ENCODE peak calls at places on chromosomes 16 and 17, in five cellular contexts. T is HepG2, N is K562, C is HCT116, A is GM12878. W is an unnamed sample.

GRCh38 chr17:42284566-42284965 is 3.7 kb upstream of the STAT5A start:
- DNase-seq in T (no peak), N (no peak), C (no peak), A (no peak), W (no peak)

GRCh38 chr17:48972749-48973097 is 4.3 kb upstream of the GIP start:
- DNase-seq in T (no peak), N (no peak), C (no peak), A (no peak), W (no peak)

GRCh38 chr16:86325360-86325759 is 185.0 kb upstream of the FOXF1 start:
- DNase-seq in T (no peak), N (no peak), C (no peak), A (no peak), W (no peak)

GRCh38 chr17:4827399-4827798 is 5.7 kb upstream of the MINK1 start:
- DNase-seq in T (no peak), N (no peak), C (no peak), A (no peak), W (no peak)

GRCh38 chr17:13143001-13143400 is 125.2 kb upstream of the ELAC2 start:
- DNase-seq in T (no peak), N (no peak), C (no peak), A (no peak), W (no peak)

GRCh38 chr16:80837421-80838263 is 33.2 kb upstream of the CDYL2 start:
- DNase-seq in T (no peak), N (no peak), C (no peak), A (no peak), W (no peak)

GRCh38 chr16:5025171-5025632 is 8.5 kb downstream of the NAGPA start:
- DNase-seq in T (no peak), N (no peak), C (no peak), A (no peak), W (no peak)

GRCh38 chr17:68458260-68459029 is 1.1 kb upstream of the WIPI1 start:
- DNase-seq in T (no peak), N (no peak), C (no peak), A (no peak), W (no peak)

GRCh38 chr16:11151156-11151904 is 104.7 kb downstream of the SOCS1 start:
- DNase-seq in T (no peak), N (no peak), C (no peak), A (no peak), W (peak; percentile 64)

GRCh38 chr17:32341141-32341856 is 674 bp downstream of the C17orf75 start:
- DNase-seq in T (peak; percentile 58), N (peak; percentile 26), C (no peak), A (no peak), W (peak; percentile 58)

GRCh38 chr17:73423806-73424205 is 112.0 kb upstream of the CDC42EP4 start:
- DNase-seq in T (no peak), N (no peak), C (no peak), A (no peak), W (no peak)

GRCh38 chr17:81840826-81841778 is 6.3 kb upstream of the PPP1R27 start:
- DNase-seq in T (no peak), N (no peak), C (no peak), A (no peak), W (no peak)

GRCh38 chr17:10733666-10734065 is 3.8 kb upstream of the TMEM220 start:
- DNase-seq in T (no peak), N (no peak), C (no peak), A (no peak), W (no peak)

GRCh38 chr17:71494045-71494444 is 626.8 kb upstream of the SOX9 start:
- DNase-seq in T (no peak), N (no peak), C (no peak), A (no peak), W (no peak)

GRCh38 chr16:4273858-4274291 is 1.1 kb upstream of the TFAP4 start:
- DNase-seq in T (peak; percentile 32), N (no peak), C (peak; percentile 51), A (no peak), W (peak; percentile 77)

GRCh38 chr17:34241062-34241461 is 14.0 kb upstream of the CCL2 start:
- DNase-seq in T (no peak), N (no peak), C (no peak), A (no peak), W (peak; percentile 34)

GRCh38 chr16:87564524-87564778 is 37.9 kb upstream of the JPH3 start:
- DNase-seq in T (no peak), N (no peak), C (no peak), A (no peak), W (no peak)

GRCh38 chr17:27360507-27360906 is 66.6 kb downstream of the WSB1 start:
- DNase-seq in T (no peak), N (no peak), C (no peak), A (no peak), W (no peak)

GRCh38 chr17:37844158-37844976 is 79.8 kb upstream of the TBC1D3K start:
- DNase-seq in T (peak; percentile 56), N (peak; percentile 84), C (peak; percentile 48), A (no peak), W (peak; percentile 37)

GRCh38 chr16:75244844-75245758 is 6.3 kb downstream of the BCAR1 start:
- DNase-seq in T (peak; percentile 99), N (no peak), C (no peak), A (no peak), W (peak; percentile 82)

GRCh38 chr17:40427002-40427491 is 9.4 kb upstream of the TOP2A start:
- DNase-seq in T (no peak), N (no peak), C (no peak), A (no peak), W (no peak)

GRCh38 chr17:21240375-21241055 is 12.7 kb downstream of the NATD1 start:
- DNase-seq in T (no peak), N (no peak), C (no peak), A (no peak), W (no peak)

GRCh38 chr17:75646626-75646968 is 13.4 kb downstream of the SMIM5 start:
- DNase-seq in T (no peak), N (no peak), C (no peak), A (no peak), W (no peak)

GRCh38 chr16:56600398-56600999 is 7.9 kb upstream of the MT2A start:
- DNase-seq in T (peak; percentile 59), N (peak; percentile 55), C (peak; percentile 55), A (no peak), W (peak; percentile 72)

GRCh38 chr16:72224260-72224768 is 52.4 kb upstream of the PMFBP1 start:
- DNase-seq in T (peak; percentile 82), N (no peak), C (no peak), A (no peak), W (no peak)

GRCh38 chr17:27407916-27408846 is 48.1 kb upstream of the KSR1 start:
- DNase-seq in T (peak; percentile 9), N (no peak), C (peak; percentile 7), A (no peak), W (no peak)

GRCh38 chr16:85570213-85570734 is 42.8 kb upstream of the GSE1 start:
- DNase-seq in T (no peak), N (no peak), C (peak; percentile 56), A (no peak), W (no peak)

GRCh38 chr17:28372203-28372944 is 880 bp downstream of the SARM1 start:
- DNase-seq in T (no peak), N (no peak), C (no peak), A (no peak), W (peak; percentile 67)

GRCh38 chr16:29665294-29666077 is 2.4 kb downstream of the SPN start:
- DNase-seq in T (no peak), N (peak; percentile 35), C (no peak), A (no peak), W (no peak)

GRCh38 chr16:48172682-48173081 is 16.9 kb upstream of the ABCC12 start:
- DNase-seq in T (peak; percentile 53), N (no peak), C (no peak), A (no peak), W (no peak)

GRCh38 chr16:48168089-48168488 is 12.3 kb upstream of the ABCC12 start:
- DNase-seq in T (no peak), N (no peak), C (no peak), A (no peak), W (no peak)

GRCh38 chr16:48169896-48170295 is 14.1 kb upstream of the ABCC12 start:
- DNase-seq in T (no peak), N (no peak), C (no peak), A (no peak), W (no peak)

GRCh38 chr16:48176635-48177408 is 21.0 kb upstream of the ABCC12 start:
- DNase-seq in T (peak; percentile 47), N (no peak), C (no peak), A (no peak), W (no peak)

GRCh38 chr16:48173877-48174276 is 18.1 kb upstream of the ABCC12 start:
- DNase-seq in T (no peak), N (no peak), C (no peak), A (no peak), W (no peak)
- TF ChIP-seq ZBTB33 in T (no peak), N (no peak), C (no peak), A (no peak), W (no peak)

GRCh38 chr17:7237266-7237760 is 1.9 kb downstream of the PHF23 start:
- DNase-seq in T (no peak), N (no peak), C (no peak), A (no peak), W (no peak)
- H3K9ac ChIP-seq in T (peak overlapping the region; percentile 96), N (peak overlapping the region; percentile 98), C (peak overlapping the region; percentile 100), A (peak overlapping the region; percentile 70), W (peak overlapping the region; percentile 81)

GRCh38 chr17:57109393-57110151 is 24.5 kb downstream of the AKAP1 start:
- DNase-seq in T (no peak), N (no peak), C (no peak), A (no peak), W (no peak)

GRCh38 chr17:57108656-57109392 is 23.8 kb downstream of the AKAP1 start:
- DNase-seq in T (no peak), N (no peak), C (no peak), A (no peak), W (no peak)

GRCh38 chr17:57106836-57107497 is 21.9 kb downstream of the AKAP1 start:
- DNase-seq in T (no peak), N (no peak), C (no peak), A (no peak), W (no peak)

GRCh38 chr17:57106107-57106835 is 21.2 kb downstream of the AKAP1 start:
- DNase-seq in T (peak; percentile 62), N (no peak), C (peak; percentile 64), A (no peak), W (peak; percentile 52)

GRCh38 chr17:57107498-57108101 is 22.6 kb downstream of the AKAP1 start:
- DNase-seq in T (peak; percentile 72), N (peak; percentile 48), C (peak; percentile 94), A (no peak), W (no peak)
- TF ChIP-seq ZBTB33 in T (peak; percentile 99), N (no peak), C (no peak), A (no peak), W (no peak)

DNA sequence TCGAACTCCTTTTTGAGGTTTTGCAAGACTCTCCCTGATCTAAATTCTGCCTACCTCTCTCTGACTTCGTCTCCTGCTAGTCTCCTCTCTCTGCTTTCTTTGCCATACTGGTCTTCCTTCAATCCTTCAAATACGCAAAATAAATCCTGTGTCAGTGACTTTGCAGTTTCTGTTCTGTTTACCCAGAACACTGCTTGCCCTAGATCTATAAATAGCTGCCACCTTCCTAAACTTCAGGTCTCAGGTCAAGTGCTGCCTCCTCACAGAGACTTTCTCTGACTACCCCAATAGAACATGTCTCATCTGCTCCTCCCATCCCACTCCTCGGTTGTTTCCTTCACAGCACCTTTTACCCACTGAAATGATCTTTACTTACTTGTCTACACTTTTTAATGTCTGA is 78.9 kb downstream of the TRIM37 start:
- DNase-seq in T (no peak), N (no peak), C (no peak), A (no peak), W (no peak)
- H3K9ac ChIP-seq in T (no peak overlapping the region), N (no peak overlapping the region), C (no peak overlapping the region), A (no peak overlapping the region), W (no peak overlapping the region)